ENCODE peak calls at places on chromosomes 12 and 14, in eight cellular contexts. C, M, T, X, H, G, P and O are unnamed samples.
A peak's percentile ranks its signal among the peaks of the same experiment; 100 is the strongest.

GRCh38 chr14:96362071-96362964 is 823 bp downstream of the ATG2B start:
- DNase-seq in C (peak; percentile 19), M (peak; percentile 36), T (no peak), X (no peak), H (peak; percentile 70), G (peak; percentile 72), P (peak; percentile 43), O (peak; percentile 66)

GRCh38 chr12:32140867-32141266 is 34.2 kb downstream of the BICD1 start:
- DNase-seq in C (no peak), M (peak; percentile 98), T (no peak), X (no peak), H (no peak), G (no peak), P (no peak), O (no peak)

GRCh38 chr14:36505193-36505815 is 14.7 kb downstream of the NKX2-1 start:
- DNase-seq in C (no peak), M (no peak), T (no peak), X (no peak), H (no peak), G (no peak), P (no peak), O (no peak)

GRCh38 chr12:49232940-49233841 is 31.7 kb upstream of the TUBA1C start:
- DNase-seq in C (peak; percentile 77), M (peak; percentile 66), T (no peak), X (no peak), H (peak; percentile 56), G (no peak), P (no peak), O (peak; percentile 53)

GRCh38 chr14:93207468-93208308 is 632 bp downstream of the UBR7 start:
- DNase-seq in C (peak; percentile 54), M (peak; percentile 53), T (no peak), X (peak; percentile 54), H (no peak), G (peak; percentile 42), P (no peak), O (no peak)

GRCh38 chr14:73721101-73721821 is 7.1 kb upstream of the PNMA1 start:
- DNase-seq in C (no peak), M (no peak), T (no peak), X (no peak), H (no peak), G (no peak), P (no peak), O (no peak)

GRCh38 chr14:91753501-91754128 is 21.7 kb upstream of the CATSPERB start:
- DNase-seq in C (no peak), M (no peak), T (no peak), X (no peak), H (no peak), G (no peak), P (no peak), O (no peak)

GRCh38 chr12:88419794-88420193 is 160.5 kb downstream of the KITLG start:
- DNase-seq in C (no peak), M (no peak), T (no peak), X (no peak), H (no peak), G (no peak), P (no peak), O (no peak)

GRCh38 chr14:22650960-22651521 is 6.9 kb upstream of the OR6J1 start:
- DNase-seq in C (no peak), M (no peak), T (peak; percentile 15), X (peak; percentile 72), H (no peak), G (peak; percentile 14), P (no peak), O (no peak)

GRCh38 chr12:13631873-13632272 is 349.5 kb downstream of the GRIN2B start:
- DNase-seq in C (no peak), M (no peak), T (no peak), X (no peak), H (no peak), G (no peak), P (no peak), O (no peak)